ENCODE peak calls at places on chromosomes 3 and 15, in six cellular contexts. S is left ventricle myocardium superior; J is heart left ventricle; H is stimulated activated CD4-positive, alpha-beta T cell treated with anti-CD3 and anti-CD28 coated beads, Interleukin-4, amount 100 ng/mL, for 1 hour; O is upper lobe of right lung; K is adipocyte. W is an unnamed sample.

GRCh38 chr3:63644212-63644777 is 8.2 kb upstream of the SNTN start:
- DNase-seq in S (no peak), J (no peak), H (no peak), O (no peak), K (no peak), W (no peak)

GRCh38 chr15:71588746-71589145 is 221.6 kb upstream of the NR2E3 start:
- DNase-seq in S (no peak), J (no peak), H (no peak), O (no peak), K (peak), W (no peak)

GRCh38 chr15:29103825-29104565 is 165.6 kb downstream of the NSMCE3 start:
- DNase-seq in S (peak), J (peak), H (peak), O (peak), K (peak), W (peak)

GRCh38 chr3:123076496-123077418 is 9.9 kb downstream of the PDIA5 start:
- DNase-seq in S (peak), J (peak), H (no peak), O (peak), K (no peak), W (no peak)

GRCh38 chr3:192060160-192060783 is 599.3 kb downstream of the PYDC2 start:
- DNase-seq in S (no peak), J (no peak), H (no peak), O (no peak), K (no peak), W (no peak)

GRCh38 chr3:185115371-185115770 is 37.5 kb downstream of the C3orf70 start:
- DNase-seq in S (no peak), J (no peak), H (no peak), O (no peak), K (no peak), W (no peak)

GRCh38 chr15:63439536-63440264 is 58.1 kb upstream of the CA12 start:
- DNase-seq in S (no peak), J (no peak), H (no peak), O (no peak), K (no peak), W (no peak)

GRCh38 chr15:95175914-95176658 is 944.7 kb downstream of the MCTP2 start:
- DNase-seq in S (no peak), J (no peak), H (no peak), O (no peak), K (peak), W (no peak)

GRCh38 chr15:71565636-71566160 is 244.7 kb upstream of the NR2E3 start:
- DNase-seq in S (no peak), J (no peak), H (no peak), O (no peak), K (no peak), W (no peak)

GRCh38 chr15:66700412-66700801 is 1.6 kb upstream of the SMAD6 start:
- DNase-seq in S (no peak), J (no peak), H (no peak), O (no peak), K (no peak), W (no peak)

GRCh38 chr3:25566358-25566920 is 98.3 kb downstream of the TOP2B start:
- DNase-seq in S (no peak), J (no peak), H (no peak), O (no peak), K (no peak), W (no peak)

GRCh38 chr3:50370594-50370993 is 11.3 kb upstream of the TMEM115 start:
- DNase-seq in S (no peak), J (no peak), H (no peak), O (no peak), K (peak), W (no peak)

GRCh38 chr15:23912191-23912590 is 225.1 kb upstream of the NDN start:
- DNase-seq in S (no peak), J (no peak), H (no peak), O (no peak), K (no peak), W (no peak)

GRCh38 chr3:29026959-29027358 is 253.9 kb upstream of the RBMS3 start:
- DNase-seq in S (no peak), J (no peak), H (no peak), O (no peak), K (no peak), W (no peak)

W was measured in AG09319.